ENCODE peak calls at places on chromosomes 7 and 10, in four cellular contexts. Q is K562, O is GM12878, G is A549. C is an unnamed sample.

GRCh38 chr7:102079140-102080002 is 207.3 kb upstream of the SH2B2 start:
- DNase-seq in Q (peak; percentile 45), O (no peak), G (no peak), C (peak; percentile 10)

GRCh38 chr10:27714349-27714748 is 31.3 kb downstream of the MKX start:
- DNase-seq in Q (no peak), O (no peak), G (no peak), C (no peak)

GRCh38 chr10:1440897-1441296 is 296.4 kb downstream of the ADARB2 start:
- DNase-seq in Q (no peak), O (no peak), G (no peak), C (no peak)

GRCh38 chr10:82814635-82815034 is 939.6 kb downstream of the NRG3 start:
- DNase-seq in Q (no peak), O (no peak), G (no peak), C (no peak)

GRCh38 chr7:73842248-73842895 is at the start of gene METTL27:
- DNase-seq in Q (peak; percentile 97), O (peak; percentile 53), G (peak; percentile 92), C (peak; percentile 86)

GRCh38 chr10:35633006-35633980 is 8.8 kb downstream of the FZD8 start:
- DNase-seq in Q (no peak), O (no peak), G (no peak), C (no peak)

GRCh38 chr7:34900891-34901493 is 136.3 kb downstream of the DPY19L1 start:
- DNase-seq in Q (peak; percentile 57), O (no peak), G (peak; percentile 23), C (peak; percentile 20)

GRCh38 chr7:18693401-18693800 is 197.9 kb downstream of the HDAC9 start:
- DNase-seq in Q (peak; percentile 2), O (no peak), G (peak; percentile 39), C (no peak)

GRCh38 chr7:130960208-130960988 is 226.4 kb upstream of the KLF14 start:
- DNase-seq in Q (peak; percentile 59), O (peak; percentile 73), G (peak; percentile 89), C (no peak)

GRCh38 chr7:7719235-7719634 is 828 bp upstream of the RPA3 start:
- DNase-seq in Q (peak; percentile 7), O (peak; percentile 77), G (peak; percentile 35), C (peak; percentile 37)

GRCh38 chr10:50557130-50557682 is 66.5 kb downstream of the SGMS1 start:
- DNase-seq in Q (no peak), O (no peak), G (no peak), C (no peak)

GRCh38 chr7:132191418-132191817 is 384.9 kb downstream of the PLXNA4 start:
- DNase-seq in Q (no peak), O (no peak), G (no peak), C (no peak)

GRCh38 chr10:17784701-17785100 is 24.4 kb upstream of the MRC1 start:
- DNase-seq in Q (no peak), O (no peak), G (no peak), C (no peak)

GRCh38 chr10:63672491-63672890 is 151.3 kb downstream of the REEP3 start:
- DNase-seq in Q (no peak), O (no peak), G (no peak), C (no peak)

GRCh38 chr10:76114556-76114955 is 683.1 kb downstream of the LRMDA start:
- DNase-seq in Q (no peak), O (no peak), G (no peak), C (peak; percentile 28)

GRCh38 chr10:78551184-78552005 is 517.4 kb upstream of the ZMIZ1 start:
- DNase-seq in Q (no peak), O (no peak), G (no peak), C (peak; percentile 81)

GRCh38 chr7:92691578-92691977 is 101.4 kb upstream of the FAM133B start:
- DNase-seq in Q (peak; percentile 43), O (peak; percentile 37), G (peak; percentile 69), C (peak; percentile 68)

GRCh38 chr10:63120554-63120953 is 12.6 kb upstream of the NRBF2 start:
- DNase-seq in Q (no peak), O (no peak), G (no peak), C (no peak)

GRCh38 chr10:103444478-103444877 is 7.7 kb downstream of the CALHM2 start:
- DNase-seq in Q (no peak), O (no peak), G (no peak), C (no peak)

GRCh38 chr7:12630615-12630884 is 56.9 kb upstream of the ARL4A start:
- DNase-seq in Q (no peak), O (no peak), G (no peak), C (no peak)

GRCh38 chr7:149861728-149862045 is 12.1 kb upstream of the ATP6V0E2 start:
- DNase-seq in Q (no peak), O (no peak), G (no peak), C (no peak)

GRCh38 chr7:151679073-151679708 is 159.5 kb upstream of the RHEB start:
- DNase-seq in Q (no peak), O (no peak), G (no peak), C (no peak)

GRCh38 chr10:129501652-129502436 is 34.8 kb downstream of the MGMT start:
- DNase-seq in Q (no peak), O (peak; percentile 56), G (no peak), C (no peak)

GRCh38 chr10:73647211-73647874 is 6.1 kb upstream of the MYOZ1 start:
- DNase-seq in Q (no peak), O (no peak), G (no peak), C (no peak)

GRCh38 chr7:66265566-66265965 is 60.4 kb downstream of the TPST1 start:
- DNase-seq in Q (peak; percentile 34), O (no peak), G (peak; percentile 55), C (no peak)

GRCh38 chr7:117015258-117016184 is 62.2 kb downstream of the ST7 start:
- DNase-seq in Q (no peak), O (no peak), G (no peak), C (no peak)

GRCh38 chr10:103470755-103471653 is 8.0 kb downstream of the CALHM3 start:
- DNase-seq in Q (peak; percentile 65), O (peak; percentile 95), G (no peak), C (no peak)

GRCh38 chr7:28078036-28078901 is 102.3 kb downstream of the JAZF1 start:
- DNase-seq in Q (peak; percentile 56), O (no peak), G (peak; percentile 69), C (peak; percentile 24)

GRCh38 chr7:144821069-144821468 is 14.8 kb downstream of the TPK1 start:
- DNase-seq in Q (no peak), O (peak; percentile 36), G (no peak), C (no peak)

GRCh38 chr10:69938541-69938991 is 114.1 kb upstream of the MACROH2A2 start:
- DNase-seq in Q (no peak), O (no peak), G (no peak), C (no peak)

GRCh38 chr7:55569797-55570196 is 2.5 kb downstream of the VOPP1 start:
- DNase-seq in Q (no peak), O (no peak), G (no peak), C (no peak)

GRCh38 chr7:128137096-128137655 is 103.9 kb upstream of the LEP start:
- DNase-seq in Q (no peak), O (no peak), G (no peak), C (peak; percentile 34)

GRCh38 chr7:94529516-94529915 is 19.9 kb downstream of the CASD1 start:
- DNase-seq in Q (no peak), O (no peak), G (no peak), C (no peak)

GRCh38 chr10:78817804-78818203 is 251.0 kb upstream of the ZMIZ1 start:
- DNase-seq in Q (no peak), O (no peak), G (no peak), C (no peak)

GRCh38 chr10:29692121-29692539 is 57.4 kb upstream of the SVIL start:
- DNase-seq in Q (no peak), O (no peak), G (no peak), C (no peak)

GRCh38 chr10:29687411-29688160 is 52.8 kb upstream of the SVIL start:
- DNase-seq in Q (no peak), O (no peak), G (no peak), C (no peak)

GRCh38 chr10:29688230-29688634 is 53.5 kb upstream of the SVIL start:
- DNase-seq in Q (no peak), O (no peak), G (no peak), C (no peak)

GRCh38 chr10:29691564-29692064 is 56.8 kb upstream of the SVIL start:
- DNase-seq in Q (no peak), O (no peak), G (no peak), C (no peak)

DNA sequence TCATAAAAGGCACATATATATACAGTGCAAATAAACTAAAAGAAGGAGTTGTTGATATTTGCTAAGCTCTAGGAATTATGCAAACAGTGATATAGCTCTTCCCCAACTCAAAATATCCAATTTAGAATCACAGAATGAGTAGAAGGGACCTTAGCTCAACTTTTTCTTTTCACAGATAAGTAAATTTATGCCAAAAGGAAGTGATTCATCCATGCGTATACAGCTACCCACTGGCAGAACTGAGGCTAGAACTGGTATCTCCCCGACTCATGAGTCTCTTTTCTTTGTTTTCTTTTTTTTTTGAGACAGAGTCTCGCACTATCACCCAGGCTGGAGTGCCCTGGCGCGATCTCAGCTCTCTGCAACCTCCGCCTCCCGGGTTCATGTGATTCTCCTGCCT is 54.2 kb upstream of the SVIL start:
- DNase-seq in Q (no peak), O (no peak), G (peak; percentile 23), C (peak; percentile 21)
- TF ChIP-seq JUNB in Q (no peak), O (no peak), G (no peak), C (no peak)

GRCh38 chr10:68666280-68666760 is 54.7 kb upstream of the CCAR1 start:
- DNase-seq in Q (no peak), O (no peak), G (no peak), C (no peak)
- TF ChIP-seq MAX in Q (no peak), O (no peak), G (no peak), C (no peak)

DNA sequence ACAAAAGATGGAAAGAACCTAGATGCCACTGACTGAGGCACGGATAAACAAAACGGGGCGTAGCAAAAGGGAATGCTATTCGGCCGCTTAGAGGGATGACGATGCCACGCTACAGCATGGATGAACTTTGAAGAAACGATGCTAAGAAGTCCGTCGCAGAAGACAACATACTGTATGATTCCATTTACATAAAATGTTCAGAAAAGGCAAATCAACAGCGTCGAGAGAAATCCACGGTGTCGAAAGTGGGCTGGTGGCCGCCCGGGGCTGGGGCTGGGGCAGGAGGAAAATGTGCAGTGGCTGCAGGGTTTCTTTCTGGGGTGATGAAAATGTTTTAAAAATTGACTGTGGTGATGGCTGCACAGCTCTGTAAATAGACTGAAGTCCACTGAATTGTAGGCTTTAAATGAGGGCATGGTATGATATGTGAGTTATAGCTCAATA is 24.1 kb downstream of the GNA12 start:
- DNase-seq in Q (no peak), O (no peak), G (no peak), C (no peak)
- TF ChIP-seq JUNB in Q (no peak), O (no peak), G (no peak), C (no peak)

GRCh38 chr7:157516311-157516710 is 179.5 kb downstream of the DNAJB6 start:
- DNase-seq in Q (no peak), O (no peak), G (no peak), C (no peak)
- TF ChIP-seq MAX in Q (no peak), O (no peak), G (no peak), C (no peak)

DNA sequence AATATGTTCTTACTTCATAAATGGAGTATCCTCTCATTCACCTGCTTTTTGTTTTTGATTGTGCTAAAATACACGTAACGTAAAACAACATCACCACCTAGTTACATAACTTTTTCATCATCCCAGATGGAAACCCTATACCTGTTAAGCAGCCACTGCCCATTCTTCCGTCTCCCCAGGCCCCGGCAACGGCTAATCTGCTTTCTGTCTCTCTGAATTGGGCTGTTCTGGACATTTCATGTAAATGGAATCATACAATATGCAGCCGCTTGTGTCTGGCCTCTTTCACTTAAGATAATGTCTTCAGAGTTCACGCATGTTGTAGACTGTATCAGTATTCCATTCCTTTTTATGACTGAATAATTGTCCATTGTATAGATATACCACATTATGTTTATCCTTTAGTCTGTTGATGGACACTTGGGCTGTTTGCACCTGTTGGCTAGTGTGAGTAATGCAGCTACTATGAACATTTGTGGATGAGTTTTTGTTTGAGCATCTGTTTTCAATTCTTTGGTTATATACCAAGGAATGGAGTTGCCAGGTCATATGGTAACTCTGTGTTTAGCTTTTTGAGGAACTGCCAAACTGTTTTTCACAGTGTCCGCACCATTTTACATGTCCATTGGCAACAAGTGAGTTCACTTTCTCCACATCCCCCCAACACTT is 14.1 kb upstream of the SUN1 start:
- DNase-seq in Q (peak; percentile 42), O (no peak), G (peak; percentile 58), C (peak; percentile 48)
- TF ChIP-seq JUNB in Q (no peak), O (no peak), G (no peak), C (no peak)

C was measured in HepG2.